ENCODE peak calls at places on chromosomes 12 and 14, in four cellular contexts. One of them, this sample, is unnamed.

GRCh38 chr14:52918486-52918885 is 32.4 kb downstream of the FERMT2 start:
- DNase-seq in endothelial cell of umbilical vein: peak
- DNase-seq in suprapubic skin: no peak
- DNase-seq in CD8-positive, alpha-beta T cell: no peak
- DNase-seq in this sample: peak

GRCh38 chr12:112924986-112925385 is 13.3 kb upstream of the OAS3 start:
- DNase-seq in CD8-positive, alpha-beta T cell: no peak
- DNase-seq in suprapubic skin: no peak
- DNase-seq in endothelial cell of umbilical vein: no peak
- DNase-seq in this sample: no peak

GRCh38 chr12:77065361-77066204 is at the start of gene E2F7:
- DNase-seq in endothelial cell of umbilical vein: peak
- DNase-seq in CD8-positive, alpha-beta T cell: peak
- DNase-seq in suprapubic skin: peak
- DNase-seq in this sample: peak

GRCh38 chr14:74018029-74018703 is 922 bp downstream of the ENTPD5 start:
- DNase-seq in endothelial cell of umbilical vein: peak
- DNase-seq in suprapubic skin: no peak
- DNase-seq in CD8-positive, alpha-beta T cell: no peak
- DNase-seq in this sample: peak

GRCh38 chr14:94284221-94284620 is 8.8 kb downstream of the SERPINA10 start:
- DNase-seq in CD8-positive, alpha-beta T cell: no peak
- DNase-seq in suprapubic skin: no peak
- DNase-seq in endothelial cell of umbilical vein: no peak
- DNase-seq in this sample: no peak

GRCh38 chr12:86254399-86255107 is 1.6 kb downstream of the MGAT4C start:
- DNase-seq in endothelial cell of umbilical vein: no peak
- DNase-seq in suprapubic skin: no peak
- DNase-seq in CD8-positive, alpha-beta T cell: no peak
- DNase-seq in this sample: no peak

GRCh38 chr12:121227294-121227693 is 17.4 kb downstream of the P2RX4 start:
- DNase-seq in CD8-positive, alpha-beta T cell: no peak
- DNase-seq in endothelial cell of umbilical vein: no peak
- DNase-seq in suprapubic skin: no peak
- DNase-seq in this sample: no peak

GRCh38 chr12:64256166-64256800 is 34.2 kb upstream of the KICS2 start:
- DNase-seq in endothelial cell of umbilical vein: peak
- DNase-seq in suprapubic skin: no peak
- DNase-seq in CD8-positive, alpha-beta T cell: no peak
- DNase-seq in this sample: peak

GRCh38 chr14:61420326-61420725 is 98.9 kb downstream of the PRKCH start:
- DNase-seq in CD8-positive, alpha-beta T cell: no peak
- DNase-seq in suprapubic skin: no peak
- DNase-seq in endothelial cell of umbilical vein: peak
- DNase-seq in this sample: no peak

GRCh38 chr12:5827591-5827990 is 117.5 kb downstream of the ANO2 start:
- DNase-seq in CD8-positive, alpha-beta T cell: no peak
- DNase-seq in suprapubic skin: no peak
- DNase-seq in endothelial cell of umbilical vein: no peak
- DNase-seq in this sample: no peak

GRCh38 chr14:20690848-20691640 is 2.5 kb downstream of the ANG start:
- DNase-seq in CD8-positive, alpha-beta T cell: peak
- DNase-seq in endothelial cell of umbilical vein: peak
- DNase-seq in suprapubic skin: no peak
- DNase-seq in this sample: peak

GRCh38 chr12:116697305-116698130 is 40.4 kb downstream of the SPRING1 start:
- DNase-seq in endothelial cell of umbilical vein: no peak
- DNase-seq in suprapubic skin: no peak
- DNase-seq in CD8-positive, alpha-beta T cell: no peak
- DNase-seq in this sample: no peak

GRCh38 chr14:61753631-61754030 is 8.6 kb upstream of the SNAPC1 start:
- DNase-seq in CD8-positive, alpha-beta T cell: no peak
- DNase-seq in suprapubic skin: no peak
- DNase-seq in endothelial cell of umbilical vein: no peak
- DNase-seq in this sample: no peak

GRCh38 chr14:68945585-68946289 is 33.4 kb downstream of the ACTN1 start:
- DNase-seq in suprapubic skin: no peak
- DNase-seq in CD8-positive, alpha-beta T cell: no peak
- DNase-seq in endothelial cell of umbilical vein: no peak
- DNase-seq in this sample: no peak

GRCh38 chr12:130710733-130711080 is 5.4 kb downstream of the RIMBP2 start:
- DNase-seq in suprapubic skin: no peak
- DNase-seq in endothelial cell of umbilical vein: no peak
- DNase-seq in CD8-positive, alpha-beta T cell: no peak
- DNase-seq in this sample: no peak

GRCh38 chr14:53331247-53331646 is 178.1 kb upstream of the DDHD1 start:
- DNase-seq in suprapubic skin: no peak
- DNase-seq in endothelial cell of umbilical vein: no peak
- DNase-seq in CD8-positive, alpha-beta T cell: no peak
- DNase-seq in this sample: no peak

GRCh38 chr12:114400395-114400794 is 5.5 kb downstream of the TBX5 start:
- DNase-seq in endothelial cell of umbilical vein: no peak
- DNase-seq in suprapubic skin: no peak
- DNase-seq in CD8-positive, alpha-beta T cell: no peak
- DNase-seq in this sample: no peak

GRCh38 chr12:124553862-124554428 is 13.5 kb downstream of the NCOR2 start:
- DNase-seq in endothelial cell of umbilical vein: no peak
- DNase-seq in CD8-positive, alpha-beta T cell: peak
- DNase-seq in suprapubic skin: no peak
- DNase-seq in this sample: no peak

This sample was measured in immature natural killer cell.